ENCODE peak calls at places on chromosomes 1 and 21, in nine cellular contexts. One of them, this sample, is unnamed.

GRCh38 chr1:155077758-155078495 is 710 bp upstream of the EFNA3 start:
- DNase-seq in testis: no peak
- DNase-seq in colonic mucosa: no peak
- DNase-seq in hepatocyte: peak; percentile 59
- DNase-seq in ovary: peak; percentile 29
- DNase-seq in K562: no peak
- DNase-seq in Panc1: no peak
- DNase-seq in body of pancreas: no peak
- DNase-seq in heart left ventricle: no peak
- DNase-seq in this sample: no peak

GRCh38 chr1:55067022-55067781 is 27.9 kb downstream of the PCSK9 start:
- DNase-seq in testis: peak; percentile 38
- DNase-seq in colonic mucosa: no peak
- DNase-seq in hepatocyte: no peak
- DNase-seq in ovary: no peak
- DNase-seq in K562: no peak
- DNase-seq in Panc1: no peak
- DNase-seq in body of pancreas: no peak
- DNase-seq in heart left ventricle: peak; percentile 90
- DNase-seq in this sample: peak; percentile 58

GRCh38 chr1:234331511-234331910 is 41.7 kb upstream of the COA6 start:
- DNase-seq in testis: no peak
- DNase-seq in colonic mucosa: no peak
- DNase-seq in hepatocyte: no peak
- DNase-seq in ovary: no peak
- DNase-seq in K562: no peak
- DNase-seq in Panc1: no peak
- DNase-seq in body of pancreas: no peak
- DNase-seq in heart left ventricle: no peak
- DNase-seq in this sample: no peak

GRCh38 chr1:166032163-166032562 is 134.6 kb downstream of the FAM78B start:
- DNase-seq in testis: no peak
- DNase-seq in colonic mucosa: no peak
- DNase-seq in hepatocyte: no peak
- DNase-seq in ovary: no peak
- DNase-seq in K562: no peak
- DNase-seq in Panc1: no peak
- DNase-seq in body of pancreas: no peak
- DNase-seq in heart left ventricle: no peak
- DNase-seq in this sample: no peak

GRCh38 chr1:201381130-201381529 is 3.6 kb upstream of the TNNT2 start:
- DNase-seq in testis: no peak
- DNase-seq in colonic mucosa: no peak
- DNase-seq in hepatocyte: no peak
- DNase-seq in ovary: no peak
- DNase-seq in K562: no peak
- DNase-seq in Panc1: no peak
- DNase-seq in body of pancreas: peak; percentile 55
- DNase-seq in heart left ventricle: peak; percentile 26
- DNase-seq in this sample: peak; percentile 92

GRCh38 chr21:15282666-15283065 is 217.9 kb upstream of the NRIP1 start:
- DNase-seq in testis: no peak
- DNase-seq in colonic mucosa: no peak
- DNase-seq in hepatocyte: no peak
- DNase-seq in ovary: no peak
- DNase-seq in K562: no peak
- DNase-seq in Panc1: no peak
- DNase-seq in body of pancreas: no peak
- DNase-seq in heart left ventricle: no peak
- DNase-seq in this sample: no peak

GRCh38 chr1:226181996-226182714 is 4.4 kb downstream of the ACBD3 start:
- DNase-seq in testis: peak; percentile 76
- DNase-seq in colonic mucosa: peak; percentile 54
- DNase-seq in hepatocyte: peak; percentile 49
- DNase-seq in ovary: peak; percentile 46
- DNase-seq in K562: no peak
- DNase-seq in Panc1: no peak
- DNase-seq in body of pancreas: peak; percentile 53
- DNase-seq in heart left ventricle: peak; percentile 61
- DNase-seq in this sample: peak; percentile 72

GRCh38 chr1:220748091-220748934 is at the start of gene MTARC2:
- DNase-seq in testis: peak; percentile 94
- DNase-seq in colonic mucosa: peak; percentile 86
- DNase-seq in hepatocyte: peak; percentile 87
- DNase-seq in ovary: peak; percentile 73
- DNase-seq in K562: no peak
- DNase-seq in Panc1: no peak
- DNase-seq in body of pancreas: peak; percentile 87
- DNase-seq in heart left ventricle: peak; percentile 90
- DNase-seq in this sample: peak; percentile 90

GRCh38 chr1:75330633-75331032 is 196.4 kb downstream of the LHX8 start:
- DNase-seq in testis: no peak
- DNase-seq in colonic mucosa: no peak
- DNase-seq in hepatocyte: peak; percentile 7
- DNase-seq in ovary: no peak
- DNase-seq in K562: no peak
- DNase-seq in Panc1: no peak
- DNase-seq in body of pancreas: no peak
- DNase-seq in heart left ventricle: no peak
- DNase-seq in this sample: no peak

GRCh38 chr1:212797681-212798080 is 6.0 kb downstream of the TATDN3 start:
- DNase-seq in testis: no peak
- DNase-seq in colonic mucosa: no peak
- DNase-seq in hepatocyte: no peak
- DNase-seq in ovary: no peak
- DNase-seq in K562: no peak
- DNase-seq in Panc1: no peak
- DNase-seq in body of pancreas: no peak
- DNase-seq in heart left ventricle: no peak
- DNase-seq in this sample: no peak

GRCh38 chr1:90714521-90714951 is 2.6 kb downstream of the BARHL2 start:
- DNase-seq in testis: no peak
- DNase-seq in colonic mucosa: no peak
- DNase-seq in hepatocyte: no peak
- DNase-seq in ovary: no peak
- DNase-seq in K562: no peak
- DNase-seq in Panc1: no peak
- DNase-seq in body of pancreas: no peak
- DNase-seq in heart left ventricle: no peak
- DNase-seq in this sample: no peak

GRCh38 chr1:225890346-225891228 is 1.6 kb upstream of the LEFTY1 start:
- DNase-seq in testis: no peak
- DNase-seq in colonic mucosa: peak; percentile 70
- DNase-seq in hepatocyte: no peak
- DNase-seq in ovary: peak; percentile 36
- DNase-seq in K562: no peak
- DNase-seq in Panc1: no peak
- DNase-seq in body of pancreas: peak; percentile 66
- DNase-seq in heart left ventricle: no peak
- DNase-seq in this sample: no peak

GRCh38 chr1:68319907-68320306 is 87.6 kb upstream of the WLS start:
- DNase-seq in testis: no peak
- DNase-seq in colonic mucosa: no peak
- DNase-seq in hepatocyte: no peak
- DNase-seq in ovary: no peak
- DNase-seq in K562: no peak
- DNase-seq in Panc1: no peak
- DNase-seq in body of pancreas: no peak
- DNase-seq in heart left ventricle: no peak
- DNase-seq in this sample: no peak

GRCh38 chr1:168229893-168230292 is 4.1 kb downstream of the SFT2D2 start:
- DNase-seq in testis: no peak
- DNase-seq in colonic mucosa: no peak
- DNase-seq in hepatocyte: no peak
- DNase-seq in ovary: no peak
- DNase-seq in K562: no peak
- DNase-seq in Panc1: no peak
- DNase-seq in body of pancreas: no peak
- DNase-seq in heart left ventricle: no peak
- DNase-seq in this sample: no peak

GRCh38 chr1:32303997-32304622 is 12.2 kb downstream of the HDAC1 start:
- DNase-seq in testis: no peak
- DNase-seq in colonic mucosa: no peak
- DNase-seq in hepatocyte: no peak
- DNase-seq in ovary: no peak
- DNase-seq in K562: no peak
- DNase-seq in Panc1: no peak
- DNase-seq in body of pancreas: no peak
- DNase-seq in heart left ventricle: no peak
- DNase-seq in this sample: no peak

GRCh38 chr1:248402748-248403147 is at the start of gene OR2T1:
- DNase-seq in testis: no peak
- DNase-seq in colonic mucosa: no peak
- DNase-seq in hepatocyte: no peak
- DNase-seq in ovary: no peak
- DNase-seq in K562: no peak
- DNase-seq in Panc1: no peak
- DNase-seq in body of pancreas: no peak
- DNase-seq in heart left ventricle: no peak
- DNase-seq in this sample: no peak
- TF ChIP-seq CTCF in testis: no peak
- TF ChIP-seq CTCF in colonic mucosa: no peak
- TF ChIP-seq CTCF in hepatocyte: no peak
- TF ChIP-seq CTCF in ovary: no peak
- TF ChIP-seq CTCF in K562: no peak
- TF ChIP-seq CTCF in Panc1: no peak
- TF ChIP-seq CTCF in body of pancreas: no peak
- TF ChIP-seq CTCF in heart left ventricle: no peak
- TF ChIP-seq CTCF in this sample: no peak

GRCh38 chr1:183040600-183040999 is 17.4 kb downstream of the LAMC1 start:
- DNase-seq in testis: no peak
- DNase-seq in colonic mucosa: no peak
- DNase-seq in hepatocyte: no peak
- DNase-seq in ovary: no peak
- DNase-seq in K562: no peak
- DNase-seq in Panc1: no peak
- DNase-seq in body of pancreas: no peak
- DNase-seq in heart left ventricle: no peak
- DNase-seq in this sample: no peak
- H3K4me1 ChIP-seq in testis: peaks cover 11% of the 10 kb centered on the region
- H3K4me1 ChIP-seq in colonic mucosa: no peaks in the 10 kb centered on the region
- H3K4me1 ChIP-seq in hepatocyte: peaks cover 49% of the 10 kb centered on the region
- H3K4me1 ChIP-seq in ovary: peaks cover 10% of the 10 kb centered on the region
- H3K4me1 ChIP-seq in K562: no peaks in the 10 kb centered on the region
- H3K4me1 ChIP-seq in Panc1: peaks cover 22% of the 10 kb centered on the region
- H3K4me1 ChIP-seq in body of pancreas: peaks cover 22% of the 10 kb centered on the region
- H3K4me1 ChIP-seq in heart left ventricle: peaks cover 38% of the 10 kb centered on the region
- H3K4me1 ChIP-seq in this sample: peaks cover 29% of the 10 kb centered on the region

GRCh38 chr1:79005945-79006344 is 585 bp downstream of the ADGRL4 start:
- DNase-seq in testis: no peak
- DNase-seq in colonic mucosa: no peak
- DNase-seq in hepatocyte: no peak
- DNase-seq in ovary: no peak
- DNase-seq in K562: no peak
- DNase-seq in Panc1: no peak
- DNase-seq in body of pancreas: no peak
- DNase-seq in heart left ventricle: no peak
- DNase-seq in this sample: no peak

GRCh38 chr1:79004916-79005315 is 1.6 kb downstream of the ADGRL4 start:
- DNase-seq in testis: no peak
- DNase-seq in colonic mucosa: no peak
- DNase-seq in hepatocyte: no peak
- DNase-seq in ovary: no peak
- DNase-seq in K562: no peak
- DNase-seq in Panc1: no peak
- DNase-seq in body of pancreas: no peak
- DNase-seq in heart left ventricle: no peak
- DNase-seq in this sample: no peak

GRCh38 chr1:79010589-79010988 is 4.1 kb upstream of the ADGRL4 start:
- DNase-seq in testis: no peak
- DNase-seq in colonic mucosa: no peak
- DNase-seq in hepatocyte: no peak
- DNase-seq in ovary: no peak
- DNase-seq in K562: no peak
- DNase-seq in Panc1: no peak
- DNase-seq in body of pancreas: no peak
- DNase-seq in heart left ventricle: no peak
- DNase-seq in this sample: no peak

GRCh38 chr1:79012500-79012899 is 6.0 kb upstream of the ADGRL4 start:
- DNase-seq in testis: no peak
- DNase-seq in colonic mucosa: no peak
- DNase-seq in hepatocyte: no peak
- DNase-seq in ovary: no peak
- DNase-seq in K562: no peak
- DNase-seq in Panc1: no peak
- DNase-seq in body of pancreas: no peak
- DNase-seq in heart left ventricle: no peak
- DNase-seq in this sample: no peak

GRCh38 chr1:79006564-79006963 is at the start of gene ADGRL4:
- DNase-seq in testis: peak; percentile 20
- DNase-seq in colonic mucosa: no peak
- DNase-seq in hepatocyte: peak; percentile 12
- DNase-seq in ovary: peak; percentile 11
- DNase-seq in K562: no peak
- DNase-seq in Panc1: no peak
- DNase-seq in body of pancreas: peak; percentile 11
- DNase-seq in heart left ventricle: peak; percentile 63
- DNase-seq in this sample: peak; percentile 57
- H3K27ac ChIP-seq in testis: no peak within 1 kb of the TSS
- H3K27ac ChIP-seq in colonic mucosa: no peak within 1 kb of the TSS
- H3K27ac ChIP-seq in hepatocyte: no peak within 1 kb of the TSS
- H3K27ac ChIP-seq in ovary: no peak within 1 kb of the TSS
- H3K27ac ChIP-seq in K562: no peak within 1 kb of the TSS
- H3K27ac ChIP-seq in Panc1: no peak within 1 kb of the TSS
- H3K27ac ChIP-seq in body of pancreas: no peak within 1 kb of the TSS
- H3K27ac ChIP-seq in heart left ventricle: peak within 1 kb of the TSS; percentile 68
- H3K27ac ChIP-seq in this sample: peak within 1 kb of the TSS; percentile 72

GRCh38 chr1:72620453-72620852 is 338.1 kb upstream of the NEGR1 start:
- DNase-seq in testis: no peak
- DNase-seq in colonic mucosa: no peak
- DNase-seq in hepatocyte: no peak
- DNase-seq in ovary: no peak
- DNase-seq in K562: no peak
- DNase-seq in Panc1: no peak
- DNase-seq in body of pancreas: no peak
- DNase-seq in heart left ventricle: no peak
- DNase-seq in this sample: no peak

DNA sequence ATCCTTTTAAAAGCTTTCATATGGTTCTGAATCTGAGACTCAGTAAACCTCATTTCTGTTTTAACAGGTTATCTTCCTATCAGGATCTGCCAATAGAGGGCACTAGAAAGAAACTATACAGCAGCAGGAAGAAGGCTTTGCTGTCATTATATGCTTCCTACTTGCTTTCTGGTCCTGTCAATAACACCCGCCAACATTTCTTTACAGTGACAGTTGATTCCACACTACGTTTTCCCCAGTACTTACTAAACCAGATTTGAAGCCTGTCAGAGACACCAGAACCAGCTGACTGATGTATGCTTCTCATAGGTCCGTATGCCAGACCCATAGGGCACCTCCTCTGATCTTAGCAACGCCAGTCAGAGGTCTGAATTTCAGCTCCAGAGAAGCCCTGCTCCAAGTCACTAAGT is 341.0 kb upstream of the NEGR1 start:
- DNase-seq in testis: no peak
- DNase-seq in colonic mucosa: no peak
- DNase-seq in hepatocyte: peak; percentile 72
- DNase-seq in ovary: no peak
- DNase-seq in K562: no peak
- DNase-seq in Panc1: peak; percentile 33
- DNase-seq in body of pancreas: no peak
- DNase-seq in heart left ventricle: no peak
- DNase-seq in this sample: no peak
- TF ChIP-seq CTCF in testis: peak; percentile 34
- TF ChIP-seq CTCF in colonic mucosa: peak; percentile 45
- TF ChIP-seq CTCF in hepatocyte: peak; percentile 67
- TF ChIP-seq CTCF in ovary: no peak
- TF ChIP-seq CTCF in K562: no peak
- TF ChIP-seq CTCF in Panc1: peak; percentile 60
- TF ChIP-seq CTCF in body of pancreas: peak; percentile 49
- TF ChIP-seq CTCF in heart left ventricle: peak; percentile 41
- TF ChIP-seq CTCF in this sample: peak; percentile 57